ENCODE peak calls at places on chromosomes 1 and 21, in seven cellular contexts. L, B, O, D, S, I and Z are unnamed samples.

GRCh38 chr1:31978853-31979400 is 34.7 kb upstream of the KHDRBS1 start:
- DNase-seq in L (no peak), B (no peak), O (no peak), D (no peak), S (no peak), I (no peak), Z (no peak)

GRCh38 chr1:64470670-64471217 is 815 bp downstream of the CACHD1 start:
- DNase-seq in L (peak), B (peak), O (peak), D (peak), S (no peak), I (peak), Z (peak)

GRCh38 chr1:27868932-27869718 is 3.2 kb upstream of the THEMIS2 start:
- DNase-seq in L (no peak), B (no peak), O (no peak), D (no peak), S (no peak), I (no peak), Z (peak)

GRCh38 chr21:35342440-35342839 is 293.3 kb upstream of the RUNX1 start:
- DNase-seq in L (no peak), B (no peak), O (no peak), D (no peak), S (no peak), I (no peak), Z (peak)

GRCh38 chr1:240134113-240134512 is 42.4 kb downstream of the FMN2 start:
- DNase-seq in L (no peak), B (no peak), O (no peak), D (no peak), S (no peak), I (no peak), Z (no peak)

GRCh38 chr1:1118011-1118892 is 2.4 kb upstream of the C1orf159 start:
- DNase-seq in L (no peak), B (no peak), O (peak), D (no peak), S (no peak), I (no peak), Z (no peak)

GRCh38 chr1:26692211-26692792 is 3.5 kb upstream of the ARID1A start:
- DNase-seq in L (peak), B (peak), O (peak), D (peak), S (peak), I (peak), Z (peak)

GRCh38 chr1:6497215-6497866 is 5.9 kb upstream of the PLEKHG5 start:
- DNase-seq in L (peak), B (peak), O (peak), D (peak), S (no peak), I (no peak), Z (peak)

GRCh38 chr1:226605573-226605950 is 57.0 kb downstream of the STUM start:
- DNase-seq in L (no peak), B (no peak), O (no peak), D (no peak), S (no peak), I (no peak), Z (no peak)

GRCh38 chr1:37461698-37462436 is 12.5 kb upstream of the ZC3H12A start:
- DNase-seq in L (no peak), B (no peak), O (no peak), D (no peak), S (no peak), I (no peak), Z (no peak)

GRCh38 chr1:183361081-183361480 is 57.1 kb downstream of the NMNAT2 start:
- DNase-seq in L (no peak), B (no peak), O (no peak), D (no peak), S (no peak), I (no peak), Z (no peak)

GRCh38 chr21:39843483-39843882 is 23.8 kb upstream of the PCP4 start:
- DNase-seq in L (no peak), B (no peak), O (no peak), D (no peak), S (no peak), I (no peak), Z (no peak)

GRCh38 chr1:38728176-38728908 is 131.2 kb downstream of the RRAGC start:
- DNase-seq in L (peak), B (no peak), O (peak), D (peak), S (no peak), I (peak), Z (no peak)

GRCh38 chr1:23543707-23544443 is 12.8 kb upstream of the E2F2 start:
- DNase-seq in L (no peak), B (no peak), O (no peak), D (no peak), S (no peak), I (no peak), Z (no peak)

GRCh38 chr1:51642739-51643142 is 25.8 kb downstream of the OSBPL9 start:
- DNase-seq in L (no peak), B (no peak), O (no peak), D (peak), S (no peak), I (peak), Z (no peak)

GRCh38 chr1:38243106-38243505 is 196.5 kb upstream of the POU3F1 start:
- DNase-seq in L (no peak), B (no peak), O (peak), D (no peak), S (no peak), I (no peak), Z (no peak)

GRCh38 chr1:50214764-50215163 is 106.0 kb downstream of the ELAVL4 start:
- DNase-seq in L (no peak), B (no peak), O (no peak), D (no peak), S (no peak), I (no peak), Z (no peak)

GRCh38 chr1:237759371-237759770 is 131.4 kb downstream of the ZP4 start:
- DNase-seq in L (no peak), B (no peak), O (no peak), D (no peak), S (no peak), I (no peak), Z (no peak)

GRCh38 chr1:43982241-43982640 is 3.2 kb downstream of the B4GALT2 start:
- DNase-seq in L (no peak), B (no peak), O (no peak), D (no peak), S (no peak), I (no peak), Z (no peak)

GRCh38 chr1:83850849-83851248 is 148.1 kb downstream of the TTLL7 start:
- DNase-seq in L (no peak), B (no peak), O (no peak), D (no peak), S (no peak), I (no peak), Z (no peak)

GRCh38 chr1:83844546-83844945 is 154.4 kb downstream of the TTLL7 start:
- DNase-seq in L (no peak), B (no peak), O (no peak), D (no peak), S (no peak), I (no peak), Z (no peak)

GRCh38 chr1:83845437-83846071 is 153.4 kb downstream of the TTLL7 start:
- DNase-seq in L (no peak), B (no peak), O (no peak), D (no peak), S (no peak), I (peak), Z (no peak)

GRCh38 chr1:83846138-83846537 is 152.8 kb downstream of the TTLL7 start:
- DNase-seq in L (no peak), B (no peak), O (no peak), D (no peak), S (no peak), I (no peak), Z (no peak)

DNA sequence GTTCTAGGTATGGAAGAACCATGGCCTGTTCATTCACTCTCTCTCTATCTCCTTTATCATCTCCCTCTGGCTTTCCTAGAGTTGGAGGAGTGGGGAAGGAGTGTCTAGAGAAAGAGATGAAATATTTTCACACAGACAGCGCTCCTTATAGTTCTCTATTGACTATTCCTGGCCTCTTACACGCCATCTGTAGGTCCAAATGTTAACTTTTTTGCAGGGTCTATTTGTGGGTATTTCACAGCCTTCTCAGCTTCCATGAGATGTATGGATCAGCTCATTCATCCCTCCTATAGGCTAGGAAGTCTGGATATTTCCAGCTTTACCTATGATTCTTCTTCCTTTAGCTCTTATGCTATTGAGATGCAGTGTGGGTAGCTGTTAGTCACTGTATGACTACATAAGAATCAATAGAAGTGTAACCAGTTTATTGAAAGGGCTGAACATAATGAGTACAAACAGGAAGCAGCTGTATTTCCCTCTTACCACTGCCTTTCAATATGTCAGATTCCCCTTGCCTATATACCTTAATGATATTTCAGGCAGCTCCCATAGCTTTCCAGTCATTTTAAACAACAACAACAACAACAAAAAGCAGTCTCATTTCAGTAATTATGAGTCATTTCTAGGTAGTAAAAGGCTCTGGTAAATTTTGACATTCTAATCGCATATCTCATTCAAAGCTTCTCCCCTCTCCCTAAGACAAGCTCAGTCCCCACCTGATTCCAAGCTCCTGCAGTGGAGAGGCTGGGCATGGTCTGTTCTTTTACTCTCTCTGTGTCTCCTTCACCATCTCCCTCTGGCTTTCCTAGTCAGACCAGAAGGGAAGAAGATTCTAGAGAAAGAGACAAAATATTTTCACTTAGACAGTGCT is 149.5 kb downstream of the TTLL7 start:
- DNase-seq in L (no peak), B (no peak), O (no peak), D (no peak), S (no peak), I (no peak), Z (peak)
- TF ChIP-seq CTCF in L (no peak), B (no peak), O (no peak), D (no peak), S (no peak), I (no peak), Z (no peak)

GRCh38 chr21:37627561-37627960 is 261.0 kb downstream of the DYRK1A start:
- DNase-seq in L (no peak), B (no peak), O (no peak), D (no peak), S (no peak), I (no peak), Z (no peak)
- TF ChIP-seq CTCF in L (no peak), B (no peak), O (no peak), D (no peak), S (no peak), I (no peak), Z (no peak)

GRCh38 chr21:21858502-21859334 is 860.5 kb downstream of the NCAM2 start:
- DNase-seq in L (no peak), B (no peak), O (no peak), D (no peak), S (no peak), I (no peak), Z (no peak)
- TF ChIP-seq CTCF in L (no peak), B (no peak), O (no peak), D (no peak), S (no peak), I (no peak), Z (no peak)

DNA sequence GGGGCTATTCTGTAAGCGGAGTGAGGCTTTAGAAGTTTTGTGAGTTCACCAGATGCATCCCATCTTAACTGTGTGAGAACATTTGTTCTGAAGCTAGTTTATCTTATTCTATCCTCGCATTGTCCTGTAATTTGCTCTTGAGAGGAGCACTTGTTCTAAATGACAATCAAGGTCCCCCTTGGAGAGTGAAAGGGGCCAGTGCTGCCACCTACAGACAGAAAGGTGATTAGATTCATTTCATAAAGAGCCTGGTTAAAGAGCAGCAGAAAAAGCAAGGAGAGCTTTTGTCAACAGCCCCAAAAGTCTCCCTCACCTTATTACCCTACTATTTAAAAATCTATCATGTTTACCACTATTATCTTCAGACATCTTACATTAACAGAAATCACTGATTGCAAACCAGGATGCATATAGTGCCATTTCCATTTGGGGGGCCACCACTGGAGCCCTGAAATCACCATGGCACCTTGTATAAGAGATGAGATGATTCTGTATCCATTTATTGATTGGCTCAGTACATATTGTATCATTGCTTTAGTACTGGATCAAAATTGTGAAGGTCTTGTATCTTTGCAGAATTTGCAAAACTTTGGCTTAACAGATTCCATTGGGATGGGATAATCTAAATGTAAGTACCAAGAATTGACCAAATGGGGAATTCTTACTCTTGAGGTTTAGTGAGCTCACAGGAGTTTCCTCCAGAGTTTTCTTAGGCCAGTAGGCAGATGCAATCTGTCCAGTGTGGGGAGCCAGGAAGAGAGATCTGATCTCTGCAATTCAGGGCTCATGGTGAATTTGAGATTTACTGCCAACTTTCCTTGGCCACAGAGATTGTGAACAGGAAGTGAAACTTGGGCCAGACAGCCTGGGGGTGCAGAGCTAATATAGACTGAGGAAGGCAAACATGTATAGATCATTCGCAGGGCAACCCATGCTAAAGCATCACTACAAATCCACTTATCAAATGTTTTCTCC is 64.3 kb upstream of the TRABD2B start:
- DNase-seq in L (peak), B (peak), O (no peak), D (peak), S (no peak), I (peak), Z (peak)
- TF ChIP-seq CTCF in L (peak), B (peak), O (peak), D (peak), S (peak), I (peak), Z (peak)

GRCh38 chr21:45102391-45102932 is 28.1 kb downstream of the ADARB1 start:
- DNase-seq in L (no peak), B (no peak), O (no peak), D (no peak), S (peak), I (peak), Z (no peak)
- TF ChIP-seq CTCF in L (peak), B (no peak), O (no peak), D (peak), S (peak), I (peak), Z (peak)

DNA sequence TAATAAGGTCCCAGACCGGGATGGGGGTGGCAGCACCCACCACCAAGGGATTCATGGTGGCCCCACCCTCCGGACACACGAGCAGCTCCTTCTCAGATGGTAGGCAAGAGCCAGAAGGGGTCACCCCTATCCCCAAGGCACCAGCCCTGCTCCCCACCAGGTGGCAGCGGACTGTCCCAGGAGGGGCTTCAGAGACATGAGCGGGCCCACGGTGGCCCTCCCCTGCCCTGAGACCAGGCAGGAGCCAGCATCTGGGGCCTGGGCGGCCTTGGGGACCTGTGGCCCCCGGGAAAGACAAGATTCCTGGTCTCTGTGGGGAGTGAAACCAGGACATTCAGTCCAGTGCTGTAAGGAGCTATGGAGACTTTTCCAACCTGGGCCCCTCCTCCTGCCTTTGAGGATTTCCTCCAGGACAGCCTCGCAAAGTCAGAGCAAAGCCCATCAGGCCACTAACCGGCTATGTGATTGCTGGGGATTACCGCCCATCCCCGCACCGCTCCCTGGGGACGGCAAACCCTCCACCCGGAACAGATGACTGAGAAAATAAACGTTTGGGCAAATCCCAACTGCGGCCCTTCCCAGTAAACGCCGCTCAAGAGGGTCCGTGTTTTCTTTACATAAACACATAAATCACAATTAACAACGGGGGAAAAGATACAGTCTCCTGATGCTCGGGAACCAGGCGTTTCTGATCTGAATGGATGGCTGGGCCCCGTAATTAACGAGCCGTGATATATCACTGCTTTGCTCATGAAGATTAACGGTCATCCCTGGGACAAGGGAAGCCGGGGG is 50.9 kb upstream of the ARHGEF16 start:
- DNase-seq in L (peak), B (peak), O (no peak), D (no peak), S (peak), I (no peak), Z (no peak)
- TF ChIP-seq CTCF in L (peak), B (peak), O (no peak), D (no peak), S (no peak), I (no peak), Z (no peak)

DNA sequence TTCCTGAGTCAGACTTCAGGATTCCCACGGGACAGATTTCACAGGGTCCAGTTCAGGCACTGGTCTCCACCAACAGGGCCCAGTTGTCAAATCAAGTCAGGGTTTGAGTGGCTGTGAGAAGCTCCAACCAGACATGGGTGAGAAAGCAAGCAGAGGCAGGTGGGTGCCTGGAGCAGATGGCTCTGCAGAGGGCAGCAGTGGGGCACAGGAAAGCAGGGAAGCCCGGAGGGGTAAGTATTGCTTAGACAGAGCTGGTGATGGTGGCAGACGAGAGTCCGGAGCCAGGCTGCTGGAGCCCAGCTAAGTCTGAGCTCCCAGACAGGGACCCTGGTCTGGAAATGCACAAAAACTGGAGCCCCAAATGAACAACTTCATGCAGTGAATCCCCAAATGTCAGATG is 40.4 kb downstream of the RIMS3 start:
- DNase-seq in L (peak), B (no peak), O (peak), D (peak), S (no peak), I (no peak), Z (no peak)
- TF ChIP-seq CTCF in L (no peak), B (no peak), O (peak), D (peak), S (peak), I (peak), Z (no peak)

GRCh38 chr21:37734846-37735245 is 181.4 kb downstream of the KCNJ6 start:
- DNase-seq in L (no peak), B (no peak), O (no peak), D (no peak), S (no peak), I (no peak), Z (no peak)

GRCh38 chr21:37737497-37737896 is 178.8 kb downstream of the KCNJ6 start:
- DNase-seq in L (no peak), B (no peak), O (no peak), D (no peak), S (no peak), I (no peak), Z (no peak)

GRCh38 chr21:37737996-37738395 is 178.3 kb downstream of the KCNJ6 start:
- DNase-seq in L (no peak), B (no peak), O (no peak), D (no peak), S (no peak), I (no peak), Z (no peak)

DNA sequence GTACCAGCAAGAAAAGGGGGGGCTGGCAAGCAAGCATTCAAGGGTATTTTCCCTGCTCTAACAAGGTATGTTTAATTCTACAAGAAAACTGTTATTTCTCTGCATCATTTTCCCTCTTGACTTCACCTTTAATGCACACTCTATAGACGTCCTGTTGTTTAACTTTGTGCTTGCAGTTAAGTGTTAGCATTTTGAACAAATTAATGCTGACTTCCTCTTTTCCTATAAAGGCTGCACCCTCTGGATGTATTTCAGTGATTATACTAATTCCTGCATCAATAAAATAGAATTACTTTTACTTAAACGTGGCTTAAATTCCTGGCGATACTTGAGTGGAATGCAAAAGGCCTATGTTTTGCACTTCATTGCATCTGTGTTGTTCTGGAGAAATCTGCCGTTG is 183.3 kb downstream of the KCNJ6 start:
- DNase-seq in L (no peak), B (no peak), O (no peak), D (no peak), S (no peak), I (no peak), Z (no peak)
- TF ChIP-seq CTCF in L (no peak), B (no peak), O (no peak), D (no peak), S (no peak), I (no peak), Z (no peak)